ENCODE peak calls at places on chromosomes 13 and 19, in five cellular contexts. R is left cardiac atrium; V is MV-4-11; J is stimulated activated CD8-positive, alpha-beta memory T cell treated with anti-CD3 and anti-CD28 coated beads, Interleukin-2, amount 100 ng/mL, for 1 hour; U is fibroblast of mammary gland. L is an unnamed sample.

GRCh38 chr13:46903748-46904147 is 6.9 kb upstream of the HTR2A start:
- DNase-seq in U (peak), R (no peak), J (no peak), V (no peak), L (no peak)

GRCh38 chr13:41766439-41766838 is 194.5 kb downstream of the VWA8 start:
- DNase-seq in V (no peak), R (no peak), J (no peak), U (no peak), L (no peak)

GRCh38 chr19:45348367-45349125 is 8.0 kb downstream of the KLC3 start:
- DNase-seq in V (no peak), R (no peak), U (no peak), J (no peak), L (no peak)

GRCh38 chr19:52535831-52536800 is 8.6 kb downstream of the ZNF808 start:
- DNase-seq in J (peak), R (peak), V (no peak), U (peak), L (peak)

GRCh38 chr13:30362005-30362788 is 54.8 kb upstream of the KATNAL1 start:
- DNase-seq in R (no peak), J (no peak), U (no peak), V (no peak), L (no peak)

GRCh38 chr13:95749545-95749944 is 72.6 kb downstream of the DNAJC3 start:
- DNase-seq in J (no peak), V (no peak), U (no peak), R (no peak), L (no peak)

GRCh38 chr13:27775943-27776342 is 16.3 kb upstream of the GSX1 start:
- DNase-seq in R (no peak), J (no peak), V (no peak), U (no peak), L (no peak)

GRCh38 chr13:33228645-33229445 is 56.7 kb downstream of the STARD13 start:
- DNase-seq in V (peak), J (no peak), U (peak), R (no peak), L (peak)

GRCh38 chr19:51978882-51979281 is 7.8 kb downstream of the ZNF350 start:
- DNase-seq in U (no peak), V (no peak), J (no peak), R (no peak), L (no peak)

GRCh38 chr13:47665041-47665440 is 336.0 kb downstream of the SUCLA2 start:
- DNase-seq in J (no peak), V (no peak), R (no peak), U (no peak), L (no peak)

GRCh38 chr13:26985285-26985878 is 186.2 kb downstream of the USP12 start:
- DNase-seq in V (peak), J (peak), R (peak), U (peak), L (peak)

GRCh38 chr13:34867590-34867989 is 74.5 kb upstream of the NBEA start:
- DNase-seq in U (peak), V (no peak), J (no peak), R (no peak), L (no peak)

GRCh38 chr13:113645329-113645728 is 12.7 kb downstream of the ATP4B start:
- DNase-seq in J (no peak), R (no peak), U (no peak), V (no peak), L (no peak)

GRCh38 chr13:57635541-57635940 is 4.0 kb downstream of the PCDH17 start:
- DNase-seq in R (no peak), J (no peak), V (no peak), U (no peak), L (no peak)

GRCh38 chr13:29436721-29437250 is 158.7 kb downstream of the SLC7A1 start:
- DNase-seq in J (no peak), V (no peak), R (no peak), U (peak), L (no peak)

GRCh38 chr13:73578251-73578875 is 519.6 kb downstream of the KLF5 start:
- DNase-seq in U (peak), V (no peak), R (no peak), J (no peak), L (no peak)

GRCh38 chr13:41614671-41615519 is 157.5 kb downstream of the RGCC start:
- DNase-seq in R (no peak), U (peak), J (no peak), V (no peak), L (no peak)

GRCh38 chr13:45411631-45412030 is 6.5 kb downstream of the SLC25A30 start:
- DNase-seq in U (no peak), J (no peak), V (no peak), R (no peak), L (no peak)

GRCh38 chr13:25192936-25193335 is 20.8 kb upstream of the AMER2 start:
- DNase-seq in V (no peak), U (no peak), R (no peak), J (no peak), L (no peak)

GRCh38 chr13:59677966-59678814 is 485.5 kb downstream of the DIAPH3 start:
- DNase-seq in R (no peak), V (peak), U (peak), J (no peak), L (peak)

GRCh38 chr19:41746593-41747227 is 8.6 kb upstream of the CEACAM6 start:
- DNase-seq in U (peak), V (peak), J (no peak), R (no peak), L (peak)

GRCh38 chr19:56642711-56643459 is at the start of gene SMIM17:
- DNase-seq in R (no peak), V (no peak), U (no peak), J (no peak), L (no peak)

GRCh38 chr13:29924482-29924884 is 74.1 kb upstream of the UBL3 start:
- DNase-seq in U (peak), V (no peak), R (no peak), J (no peak), L (no peak)

GRCh38 chr19:58491393-58491792 is 15.2 kb downstream of the ZNF446 start:
- DNase-seq in J (no peak), R (no peak), U (no peak), V (no peak), L (no peak)

GRCh38 chr13:36089130-36089529 is 42.1 kb downstream of the DCLK1 start:
- DNase-seq in R (no peak), U (peak), V (no peak), J (no peak), L (no peak)

GRCh38 chr19:5572556-5573286 is 5.0 kb upstream of the TINCR start:
- DNase-seq in V (no peak), R (no peak), U (no peak), J (no peak), L (no peak)

GRCh38 chr13:102400619-102401125 is 1.2 kb downstream of the FGF14 start:
- DNase-seq in R (peak), J (no peak), V (no peak), U (peak), L (no peak)

L was measured in fibroblast of the conjunctiva.